ENCODE peak calls at places on chromosome 10, in five cellular contexts. I, H, W, C and T are unnamed samples.

GRCh38 chr10:19966751-19967150 is 150.5 kb downstream of the PLXDC2 start:
- DNase-seq in C (no peak), W (no peak), H (peak), I (no peak), T (no peak)

GRCh38 chr10:103057980-103058568 is 135.0 kb downstream of the NT5C2 start:
- DNase-seq in I (no peak), W (no peak), H (no peak), C (no peak), T (no peak)

GRCh38 chr10:56449770-56450169 is 88.7 kb upstream of the ZWINT start:
- DNase-seq in H (peak), W (peak), I (no peak), C (no peak), T (no peak)

GRCh38 chr10:97666992-97667391 is 20.0 kb downstream of the AVPI1 start:
- DNase-seq in W (no peak), C (no peak), H (no peak), I (no peak), T (no peak)

GRCh38 chr10:86773486-86773885 is 17.1 kb downstream of the BMPR1A start:
- DNase-seq in C (no peak), H (no peak), I (no peak), W (no peak), T (no peak)

GRCh38 chr10:27490807-27491206 is 13.3 kb upstream of the RAB18 start:
- DNase-seq in W (no peak), I (no peak), H (no peak), C (no peak), T (peak)

GRCh38 chr10:129764011-129764900 is 199.8 kb downstream of the EBF3 start:
- DNase-seq in W (no peak), C (peak), H (no peak), I (peak), T (no peak)

GRCh38 chr10:17116193-17116592 is 13.4 kb downstream of the CUBN start:
- DNase-seq in H (no peak), W (no peak), I (no peak), C (no peak), T (no peak)

GRCh38 chr10:646118-646524 is 43.3 kb downstream of the DIP2C start:
- DNase-seq in H (no peak), W (no peak), I (no peak), C (no peak), T (no peak)

GRCh38 chr10:64733980-64734379 is 1212.8 kb downstream of the REEP3 start:
- DNase-seq in I (no peak), W (peak), C (no peak), H (peak), T (peak)

GRCh38 chr10:14653271-14654161 is 121.2 kb downstream of the FAM107B start:
- DNase-seq in H (peak), I (peak), W (peak), C (no peak), T (peak)

GRCh38 chr10:95755511-95756004 is 405 bp upstream of the ENTPD1 start:
- DNase-seq in I (no peak), W (no peak), H (peak), C (peak), T (no peak)

GRCh38 chr10:54800677-54801480 is at the start of gene PCDH15:
- DNase-seq in C (no peak), I (peak), H (peak), W (peak), T (peak)

GRCh38 chr10:17429490-17429889 is 24.9 kb downstream of the ST8SIA6 start:
- DNase-seq in H (no peak), I (no peak), W (no peak), C (no peak), T (no peak)

GRCh38 chr10:110460111-110460809 is 37.4 kb upstream of the DUSP5 start:
- DNase-seq in H (no peak), I (no peak), W (peak), C (no peak), T (no peak)

GRCh38 chr10:121669010-121669366 is 70.7 kb upstream of the FGFR2 start:
- DNase-seq in W (no peak), C (no peak), I (no peak), H (no peak), T (no peak)

GRCh38 chr10:47241256-47241655 is 58.7 kb upstream of the GDF10 start:
- DNase-seq in H (peak), I (no peak), C (no peak), W (no peak), T (no peak)

GRCh38 chr10:59627366-59628018 is 82.2 kb downstream of the SLC16A9 start:
- DNase-seq in C (no peak), H (no peak), I (no peak), W (no peak), T (no peak)

GRCh38 chr10:4057725-4058513 is 272.9 kb upstream of the KLF6 start:
- DNase-seq in C (no peak), I (no peak), W (no peak), H (no peak), T (no peak)

GRCh38 chr10:1557081-1557480 is 180.2 kb downstream of the ADARB2 start:
- DNase-seq in W (no peak), C (no peak), I (no peak), H (no peak), T (no peak)

GRCh38 chr10:78362406-78363022 is 328.9 kb downstream of the RPS24 start:
- DNase-seq in I (no peak), H (no peak), W (no peak), C (peak), T (no peak)

GRCh38 chr10:84352251-84352842 is 24.0 kb downstream of the CCSER2 start:
- DNase-seq in W (peak), C (peak), H (peak), I (peak), T (peak)

GRCh38 chr10:78973901-78974408 is 94.8 kb upstream of the ZMIZ1 start:
- DNase-seq in H (peak), W (peak), C (peak), I (peak), T (peak)

GRCh38 chr10:21720090-21720489 is 186.1 kb downstream of the MLLT10 start:
- DNase-seq in C (no peak), H (peak), I (no peak), W (no peak), T (no peak)

GRCh38 chr10:86244995-86245394 is 121.6 kb downstream of the GRID1 start:
- DNase-seq in I (no peak), W (no peak), H (no peak), C (no peak), T (no peak)

GRCh38 chr10:29569778-29570177 is 65.0 kb downstream of the SVIL start:
- DNase-seq in C (no peak), H (no peak), W (no peak), I (no peak), T (no peak)

GRCh38 chr10:131621784-131622624 is 278.8 kb upstream of the PPP2R2D start:
- DNase-seq in H (no peak), W (no peak), I (no peak), C (no peak), T (peak)

GRCh38 chr10:101358706-101359300 is 4.8 kb downstream of the BTRC start:
- DNase-seq in H (no peak), W (no peak), C (no peak), I (no peak), T (no peak)

GRCh38 chr10:71963351-71963755 is 842 bp upstream of the CHST3 start:
- DNase-seq in C (no peak), W (no peak), I (no peak), H (peak), T (no peak)

GRCh38 chr10:95837783-95838182 is 70.0 kb upstream of the CC2D2B start:
- DNase-seq in I (no peak), H (no peak), W (peak), C (peak), T (no peak)

GRCh38 chr10:787933-788651 is 98.6 kb upstream of the DIP2C start:
- DNase-seq in H (no peak), C (no peak), I (no peak), W (no peak), T (no peak)

GRCh38 chr10:63670291-63670898 is 149.2 kb downstream of the REEP3 start:
- DNase-seq in I (no peak), W (no peak), H (peak), C (no peak), T (no peak)

GRCh38 chr10:103507235-103508191 is 14.0 kb downstream of the NEURL1 start:
- DNase-seq in H (no peak), W (peak), I (peak), C (no peak), T (no peak)

GRCh38 chr10:98446121-98446655 is 547 bp downstream of the HPS1 start:
- DNase-seq in W (no peak), I (peak), H (peak), C (peak), T (peak)

GRCh38 chr10:71769279-71769823 is 4.0 kb downstream of the VSIR start:
- DNase-seq in I (no peak), H (peak), C (no peak), W (no peak), T (no peak)

GRCh38 chr10:62045765-62046521 is 144.4 kb downstream of the ARID5B start:
- DNase-seq in H (no peak), C (no peak), I (no peak), W (peak), T (no peak)

GRCh38 chr10:72691470-72692056 is 380 bp upstream of the MCU start:
- DNase-seq in C (no peak), H (peak), I (no peak), W (no peak), T (peak)

GRCh38 chr10:44198780-44199097 is 186.2 kb downstream of the CXCL12 start:
- DNase-seq in C (no peak), I (no peak), W (no peak), H (no peak), T (no peak)

GRCh38 chr10:42753126-42753506 is 29.5 kb upstream of the BMS1 start:
- DNase-seq in C (peak), I (peak), W (no peak), H (peak), T (peak)
- TF ChIP-seq CTCF in C (peak), I (peak), W (no peak), H (peak), T (peak)

GRCh38 chr10:92845926-92846325 is 2.4 kb upstream of the EXOC6 start:
- DNase-seq in C (no peak), W (no peak), I (no peak), H (no peak), T (no peak)
- H3K27ac ChIP-seq in C (no peak), W (no peak), I (no peak), H (no peak), T (no peak)

GRCh38 chr10:94500063-94500462 is 45.5 kb upstream of the HELLS start:
- DNase-seq in I (no peak), H (peak), C (no peak), W (no peak), T (peak)
- TF ChIP-seq CTCF in I (no peak), H (peak), C (no peak), W (peak), T (no peak)

GRCh38 chr10:10528563-10528910 is 489.1 kb upstream of the CELF2 start:
- DNase-seq in H (no peak), C (no peak), I (no peak), W (no peak), T (no peak)
- H3K27ac ChIP-seq in H (no peak), C (no peak), I (no peak), W (no peak), T (no peak)

GRCh38 chr10:123143162-123143824 is 4.6 kb upstream of the HMX2 start:
- DNase-seq in I (no peak), W (no peak), C (no peak), H (peak), T (no peak)

GRCh38 chr10:123146013-123146891 is 1.7 kb upstream of the HMX2 start:
- DNase-seq in I (no peak), H (peak), C (no peak), W (no peak), T (no peak)

GRCh38 chr10:123145542-123146012 is 2.4 kb upstream of the HMX2 start:
- DNase-seq in I (no peak), C (no peak), W (no peak), H (peak), T (no peak)

GRCh38 chr10:123143825-123144168 is 4.1 kb upstream of the HMX2 start:
- DNase-seq in W (no peak), I (no peak), H (no peak), C (no peak), T (no peak)

DNA sequence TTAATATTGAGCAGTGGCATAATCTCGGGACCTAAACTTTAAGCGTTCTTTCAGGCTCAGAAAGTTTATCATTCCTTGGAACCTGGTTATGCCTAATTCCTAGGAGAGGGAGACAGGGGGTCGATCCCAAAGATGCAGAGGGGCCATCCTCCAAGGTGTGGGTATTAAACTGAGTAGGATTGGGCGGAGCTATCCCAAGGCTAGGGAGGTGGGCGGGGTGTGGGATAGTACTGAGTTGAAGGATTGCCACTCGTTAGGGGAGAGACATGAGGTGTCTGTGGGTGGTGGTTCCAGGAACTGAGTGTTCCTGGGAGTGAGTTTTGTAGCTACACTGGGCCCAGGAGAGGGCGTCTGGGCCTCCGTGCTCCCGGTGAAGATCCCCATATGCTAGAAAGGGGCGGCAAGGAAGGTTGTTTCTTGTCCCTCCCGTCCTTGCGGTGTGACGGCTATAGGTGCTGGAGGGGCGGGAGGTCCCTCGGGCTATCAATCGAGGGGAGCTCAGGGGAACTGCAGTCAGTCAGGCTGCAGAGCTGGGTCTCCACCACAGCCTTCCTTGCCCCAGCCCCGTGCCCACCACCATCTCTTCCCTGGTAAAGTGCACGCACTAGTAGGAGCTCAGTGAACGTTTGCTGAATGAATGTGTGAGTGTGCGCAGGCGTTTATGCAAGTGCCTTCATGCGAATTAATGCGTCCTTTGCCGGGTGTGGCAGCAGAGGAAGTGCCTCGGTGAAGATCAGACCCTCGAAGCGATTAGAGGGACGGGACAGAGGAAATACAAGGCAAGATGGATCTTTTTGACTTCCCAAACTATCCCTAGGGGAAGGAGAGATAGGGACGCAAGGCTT is 3.0 kb upstream of the HMX2 start:
- DNase-seq in W (no peak), H (peak), C (no peak), I (no peak), T (no peak)
- TF ChIP-seq CTCF in W (peak), H (peak), C (no peak), I (no peak), T (no peak)

DNA sequence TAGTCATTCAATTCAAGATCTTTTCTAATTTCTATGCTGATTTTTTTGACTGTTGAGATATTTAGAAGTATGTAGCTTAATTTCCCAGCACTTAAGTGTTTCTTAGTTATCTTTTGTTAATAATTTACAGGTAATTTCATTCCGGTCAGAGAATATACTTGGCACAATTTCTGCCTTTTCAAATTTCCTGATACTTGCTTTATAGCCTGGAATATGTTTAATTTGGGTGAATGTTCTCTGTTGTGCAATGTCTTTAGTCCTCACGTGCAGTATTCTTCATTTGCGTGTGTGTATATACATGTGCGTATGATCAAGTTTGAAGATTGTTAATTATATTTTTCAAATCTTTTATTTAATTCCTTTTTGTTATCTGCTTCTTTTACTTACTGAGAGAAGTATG is 989.3 kb downstream of the LRMDA start:
- DNase-seq in I (no peak), W (no peak), C (no peak), H (no peak), T (no peak)
- H3K27ac ChIP-seq in I (no peak), W (no peak), C (no peak), H (no peak), T (no peak)

GRCh38 chr10:33334839-33335549 is 527 bp upstream of the NRP1 start:
- DNase-seq in C (peak), I (peak), H (peak), W (no peak), T (peak)

GRCh38 chr10:33335800-33336605 is 1.5 kb upstream of the NRP1 start:
- DNase-seq in W (no peak), I (peak), C (peak), H (peak), T (peak)

GRCh38 chr10:33335550-33335799 is 1.0 kb upstream of the NRP1 start:
- DNase-seq in W (no peak), C (no peak), H (peak), I (no peak), T (peak)

GRCh38 chr10:33336606-33337334 is 2.3 kb upstream of the NRP1 start:
- DNase-seq in C (peak), W (no peak), H (peak), I (peak), T (peak)

DNA sequence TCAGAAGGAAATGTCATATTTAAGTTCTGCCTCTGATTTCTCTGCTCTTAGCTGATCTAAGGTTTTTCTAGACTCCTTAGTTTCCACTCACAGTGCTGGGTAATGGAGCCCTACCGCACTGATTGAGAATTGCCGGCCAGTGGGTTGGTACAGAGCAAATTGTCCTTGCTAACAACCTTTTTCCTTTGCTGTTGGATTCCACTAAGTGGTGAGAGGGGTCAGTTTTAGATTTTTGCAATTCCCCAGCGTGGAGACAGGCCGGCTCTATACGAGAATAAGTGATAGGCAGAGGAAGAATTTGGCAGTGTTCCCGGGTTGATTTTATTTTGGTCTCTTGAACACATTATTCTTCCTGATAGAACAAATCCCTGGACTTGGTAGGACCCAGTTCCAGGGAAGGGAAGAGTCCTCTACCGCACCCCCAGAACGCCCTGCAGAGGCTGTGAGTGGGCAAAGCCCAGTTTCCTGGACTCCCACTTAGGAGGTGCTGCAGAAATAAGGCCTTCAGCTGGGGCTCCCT is 2.9 kb upstream of the NRP1 start:
- DNase-seq in C (no peak), W (no peak), I (peak), H (no peak), T (peak)
- TF ChIP-seq CTCF in C (no peak), W (no peak), I (no peak), H (no peak), T (no peak)

GRCh38 chr10:74199315-74199714 is 48.3 kb downstream of the ADK start:
- DNase-seq in C (no peak), H (no peak), I (no peak), W (no peak), T (no peak)
- H3K27ac ChIP-seq in C (no peak), H (no peak), I (no peak), W (no peak), T (no peak)

GRCh38 chr10:133520193-133520738 is 6.9 kb upstream of the CYP2E1 start:
- DNase-seq in H (peak), W (peak), C (peak), I (peak), T (peak)
- TF ChIP-seq CTCF in H (peak), W (peak), C (peak), I (peak), T (peak)